ENCODE peak calls at places on chromosome X, in ten cellular contexts. S is lower leg skin, F is neural progenitor cell, W is uterus, I is IMR-90, C is heart left ventricle, H is transverse colon, B is body of pancreas, T is BJ, A is ovary. V is an unnamed sample.

GRCh38 chrX:30302957-30303356 is 6.2 kb downstream of the NR0B1 start:
- DNase-seq in S (peak; percentile 32), F (peak; percentile 14), W (no peak), I (no peak), C (no peak), H (no peak), B (no peak), T (no peak), A (no peak), V (peak; percentile 27)

GRCh38 chrX:1555370-1555769 is 18.4 kb upstream of the P2RY8 start:
- DNase-seq in S (no peak), F (no peak), W (no peak), I (no peak), C (no peak), H (no peak), B (no peak), T (no peak), A (no peak), V (no peak)

GRCh38 chrX:112008724-112009123 is 73.9 kb downstream of the TRPC5 start:
- DNase-seq in S (no peak), F (no peak), W (no peak), I (no peak), C (no peak), H (no peak), B (no peak), T (no peak), A (no peak), V (no peak)

GRCh38 chrX:130878350-130879341 is 24.4 kb downstream of the ENOX2 start:
- DNase-seq in S (no peak), F (no peak), W (no peak), I (peak; percentile 85), C (no peak), H (peak; percentile 9), B (peak; percentile 56), T (peak; percentile 19), A (no peak), V (peak; percentile 88)

GRCh38 chrX:17409566-17410290 is 34.7 kb downstream of the NHS start:
- DNase-seq in S (no peak), F (peak; percentile 11), W (no peak), I (no peak), C (no peak), H (no peak), B (no peak), T (no peak), A (no peak), V (no peak)

GRCh38 chrX:150007356-150007755 is 69.1 kb upstream of the EOLA2 start:
- DNase-seq in S (no peak), F (no peak), W (no peak), I (no peak), C (no peak), H (no peak), B (no peak), T (no peak), A (no peak), V (peak; percentile 5)

GRCh38 chrX:96889726-96890125 is 6.0 kb downstream of the RPA4 start:
- DNase-seq in S (no peak), F (no peak), W (no peak), I (no peak), C (no peak), H (no peak), B (no peak), T (peak; percentile 3), A (no peak), V (peak; percentile 7)

GRCh38 chrX:43860646-43861370 is 21.4 kb downstream of the MAOB start:
- DNase-seq in S (no peak), F (no peak), W (no peak), I (peak; percentile 1), C (no peak), H (no peak), B (peak; percentile 23), T (no peak), A (no peak), V (peak; percentile 77)

GRCh38 chrX:37672563-37672962 is 13.0 kb upstream of the XK start:
- DNase-seq in S (no peak), F (no peak), W (no peak), I (no peak), C (no peak), H (no peak), B (no peak), T (no peak), A (no peak), V (no peak)

GRCh38 chrX:13151806-13152510 is 107.5 kb upstream of the FAM9C start:
- DNase-seq in S (no peak), F (no peak), W (no peak), I (peak; percentile 6), C (no peak), H (no peak), B (no peak), T (no peak), A (no peak), V (peak; percentile 41)

GRCh38 chrX:39398973-39399268 is 597.7 kb downstream of the MID1IP1 start:
- DNase-seq in S (no peak), F (no peak), W (peak; percentile 23), I (no peak), C (no peak), H (no peak), B (no peak), T (no peak), A (peak; percentile 66), V (peak; percentile 5)

GRCh38 chrX:50180073-50180940 is 20.5 kb downstream of the AKAP4 start:
- DNase-seq in S (no peak), F (no peak), W (no peak), I (no peak), C (no peak), H (no peak), B (no peak), T (no peak), A (no peak), V (no peak)

GRCh38 chrX:16208601-16209000 is 41.3 kb downstream of the MAGEB17 start:
- DNase-seq in S (no peak), F (no peak), W (no peak), I (no peak), C (no peak), H (no peak), B (no peak), T (no peak), A (no peak), V (no peak)

GRCh38 chrX:140292961-140293360 is 211.9 kb downstream of the SOX3 start:
- DNase-seq in S (no peak), F (no peak), W (no peak), I (no peak), C (no peak), H (no peak), B (no peak), T (no peak), A (no peak), V (no peak)

GRCh38 chrX:103919336-103919682 is 43.1 kb upstream of the TMSB15B start:
- DNase-seq in S (no peak), F (no peak), W (no peak), I (peak; percentile 51), C (no peak), H (peak; percentile 17), B (no peak), T (no peak), A (no peak), V (peak; percentile 44)

GRCh38 chrX:136191171-136191570 is 43.8 kb downstream of the FHL1 start:
- DNase-seq in S (no peak), F (no peak), W (no peak), I (no peak), C (no peak), H (no peak), B (no peak), T (no peak), A (no peak), V (peak; percentile 27)

GRCh38 chrX:30659421-30659820 is 6.2 kb downstream of the GK start:
- DNase-seq in S (no peak), F (no peak), W (no peak), I (peak; percentile 95), C (no peak), H (no peak), B (no peak), T (peak; percentile 62), A (no peak), V (peak; percentile 95)

GRCh38 chrX:110145305-110145704 is 142.4 kb downstream of the TMEM164 start:
- DNase-seq in S (no peak), F (peak; percentile 63), W (no peak), I (no peak), C (no peak), H (no peak), B (no peak), T (no peak), A (no peak), V (no peak)

GRCh38 chrX:106404512-106404911 is 207.3 kb upstream of the RADX start:
- DNase-seq in S (no peak), F (no peak), W (no peak), I (no peak), C (no peak), H (no peak), B (no peak), T (no peak), A (no peak), V (no peak)
- TF ChIP-seq CTCF in S (no peak), F (peak; percentile 42), W (no peak), I (peak; percentile 1), C (no peak), H (no peak), B (no peak), T (no peak), A (no peak), V (no peak)

GRCh38 chrX:143171703-143172102 is 146.0 kb downstream of the SPANXN4 start:
- DNase-seq in S (no peak), F (no peak), W (no peak), I (no peak), C (no peak), H (no peak), B (no peak), T (no peak), A (no peak), V (no peak)
- H3K4me3 ChIP-seq in S (no peak overlapping the region), F (no peak overlapping the region), W (no peak overlapping the region), I (no peak overlapping the region), C (no peak overlapping the region), H (no peak overlapping the region), B (no peak overlapping the region), T (no peak overlapping the region), A (no peak overlapping the region), V (no peak overlapping the region)

DNA sequence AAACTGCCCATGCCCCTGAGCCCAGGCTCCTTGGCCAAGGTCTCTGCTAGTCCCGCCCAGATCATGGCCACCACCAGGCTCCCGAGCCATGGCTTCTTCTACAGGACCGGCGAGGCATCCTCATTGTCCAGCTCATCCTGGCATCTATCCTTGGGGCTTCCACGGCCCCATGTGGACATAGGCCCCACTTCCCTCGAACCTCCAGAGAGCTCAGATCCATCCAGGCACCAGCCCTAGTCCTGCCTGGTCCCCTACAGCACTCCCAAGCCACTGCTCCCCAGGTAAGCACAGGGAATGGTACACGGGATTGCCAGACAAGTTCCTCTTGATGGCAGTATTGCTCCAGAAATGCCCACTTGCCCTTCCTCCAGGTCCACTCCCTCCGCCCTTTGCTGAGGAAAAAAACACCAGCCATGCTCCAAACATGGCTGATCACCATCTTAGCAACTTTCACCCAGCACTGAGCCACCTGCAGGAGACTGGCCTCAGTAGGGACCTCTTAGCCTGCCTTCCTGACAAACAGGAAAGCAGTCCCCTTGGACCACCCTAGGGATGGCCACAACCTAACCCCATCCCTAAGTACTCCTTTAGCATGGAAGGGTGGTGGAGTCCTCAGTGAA is 272.1 kb upstream of the AGTR2 start:
- DNase-seq in S (no peak), F (peak; percentile 55), W (peak; percentile 81), I (peak; percentile 29), C (no peak), H (peak; percentile 89), B (peak; percentile 85), T (no peak), A (peak; percentile 87), V (no peak)
- TF ChIP-seq CTCF in S (no peak), F (peak; percentile 29), W (peak; percentile 16), I (peak; percentile 20), C (peak; percentile 32), H (peak; percentile 37), B (no peak), T (no peak), A (no peak), V (no peak)

GRCh38 chrX:121649414-121649813 is 602.0 kb downstream of the GLUD2 start:
- DNase-seq in S (no peak), F (no peak), W (no peak), I (no peak), C (no peak), H (no peak), B (no peak), T (no peak), A (no peak), V (no peak)
- H3K4me3 ChIP-seq in S (no peak overlapping the region), F (no peak overlapping the region), W (no peak overlapping the region), I (no peak overlapping the region), C (no peak overlapping the region), H (no peak overlapping the region), B (no peak overlapping the region), T (no peak overlapping the region), A (no peak overlapping the region), V (no peak overlapping the region)